ENCODE peak calls at places on chromosomes 16 and 17, in five cellular contexts. M, F, P, U and T are unnamed samples.

GRCh38 chr17:38598536-38598935 is 7.2 kb downstream of the SRCIN1 start:
- DNase-seq in M (peak), F (no peak), P (peak), U (peak), T (peak)

GRCh38 chr17:79400989-79401703 is 209.7 kb downstream of the RBFOX3 start:
- DNase-seq in M (peak), F (peak), P (peak), U (peak), T (peak)

GRCh38 chr16:11051430-11052079 is 107.2 kb downstream of the CLEC16A start:
- DNase-seq in M (no peak), F (peak), P (no peak), U (no peak), T (no peak)

GRCh38 chr17:49523706-49524472 is 28.8 kb downstream of the NGFR start:
- DNase-seq in M (no peak), F (no peak), P (no peak), U (peak), T (peak)

GRCh38 chr17:57762375-57762916 is 17.3 kb upstream of the CCDC182 start:
- DNase-seq in M (no peak), F (no peak), P (no peak), U (no peak), T (no peak)

GRCh38 chr17:57623620-57624019 is 121.5 kb downstream of the CCDC182 start:
- DNase-seq in M (no peak), F (no peak), P (no peak), U (no peak), T (no peak)

GRCh38 chr16:88905563-88905962 is 39.1 kb upstream of the PABPN1L start:
- DNase-seq in M (no peak), F (no peak), P (no peak), U (no peak), T (no peak)

GRCh38 chr17:17391575-17392370 is 85.0 kb upstream of the MED9 start:
- DNase-seq in M (peak), F (no peak), P (no peak), U (no peak), T (no peak)

GRCh38 chr17:7023576-7024401 is 939 bp downstream of the BCL6B start:
- DNase-seq in M (peak), F (peak), P (peak), U (peak), T (peak)

GRCh38 chr17:30950669-30951399 is 20.0 kb upstream of the RNF135 start:
- DNase-seq in M (peak), F (peak), P (no peak), U (peak), T (peak)

GRCh38 chr17:8954339-8954738 is 11.2 kb downstream of the PIK3R5 start:
- DNase-seq in M (peak), F (peak), P (peak), U (peak), T (peak)

GRCh38 chr17:62819511-62820221 is 11.6 kb upstream of the MARCHF10 start:
- DNase-seq in M (peak), F (peak), P (no peak), U (peak), T (peak)

GRCh38 chr17:27631897-27632725 is 1.1 kb downstream of the LGALS9 start:
- DNase-seq in M (peak), F (no peak), P (no peak), U (no peak), T (no peak)

GRCh38 chr16:3998793-3999478 is 117.3 kb downstream of the ADCY9 start:
- DNase-seq in M (no peak), F (no peak), P (no peak), U (no peak), T (no peak)

GRCh38 chr16:81604960-81605383 is 160.4 kb downstream of the CMIP start:
- DNase-seq in M (no peak), F (no peak), P (no peak), U (no peak), T (peak)

GRCh38 chr17:68431661-68432071 is 25.6 kb downstream of the WIPI1 start:
- DNase-seq in M (no peak), F (no peak), P (no peak), U (no peak), T (no peak)

GRCh38 chr16:87702325-87702811 is 63.4 kb downstream of the KLHDC4 start:
- DNase-seq in M (peak), F (no peak), P (no peak), U (no peak), T (no peak)

GRCh38 chr17:74951065-74951464 is 15.4 kb downstream of the OTOP3 start:
- DNase-seq in M (no peak), F (no peak), P (no peak), U (no peak), T (no peak)

GRCh38 chr17:14156689-14157088 is 80.0 kb downstream of the CDRT15 start:
- DNase-seq in M (no peak), F (no peak), P (no peak), U (no peak), T (no peak)

GRCh38 chr17:72569193-72569946 is 448.6 kb downstream of the SOX9 start:
- DNase-seq in M (peak), F (no peak), P (no peak), U (no peak), T (peak)

GRCh38 chr17:36755586-36755985 is 154.2 kb downstream of the MRM1 start:
- DNase-seq in M (peak), F (no peak), P (peak), U (no peak), T (no peak)

GRCh38 chr16:12826559-12826958 is 22.9 kb upstream of the CPPED1 start:
- DNase-seq in M (no peak), F (no peak), P (no peak), U (no peak), T (no peak)

DNA sequence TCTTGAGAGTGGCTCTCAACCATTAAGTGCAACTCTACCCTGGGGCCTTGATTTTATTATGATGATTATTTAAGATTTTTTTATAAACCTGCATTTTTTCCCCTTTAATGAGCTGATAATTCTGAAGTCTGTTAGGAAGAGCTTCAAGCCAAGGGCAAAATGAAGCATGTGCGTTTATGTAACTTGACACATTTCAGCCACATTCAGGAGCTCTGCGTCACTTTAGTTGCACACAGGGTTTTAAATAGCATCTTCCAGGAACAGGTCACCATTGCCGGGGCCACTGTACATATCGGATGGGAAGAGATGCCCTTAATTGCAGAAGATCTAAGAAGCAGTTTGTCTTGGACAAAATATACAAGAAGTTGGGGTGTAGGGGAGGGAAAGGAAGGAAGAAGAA is 89.6 kb downstream of the BMERB1 start:
- DNase-seq in M (no peak), F (no peak), P (no peak), U (no peak), T (no peak)
- TF ChIP-seq EP300 in M (no peak), F (no peak), P (no peak), U (no peak), T (no peak)

DNA sequence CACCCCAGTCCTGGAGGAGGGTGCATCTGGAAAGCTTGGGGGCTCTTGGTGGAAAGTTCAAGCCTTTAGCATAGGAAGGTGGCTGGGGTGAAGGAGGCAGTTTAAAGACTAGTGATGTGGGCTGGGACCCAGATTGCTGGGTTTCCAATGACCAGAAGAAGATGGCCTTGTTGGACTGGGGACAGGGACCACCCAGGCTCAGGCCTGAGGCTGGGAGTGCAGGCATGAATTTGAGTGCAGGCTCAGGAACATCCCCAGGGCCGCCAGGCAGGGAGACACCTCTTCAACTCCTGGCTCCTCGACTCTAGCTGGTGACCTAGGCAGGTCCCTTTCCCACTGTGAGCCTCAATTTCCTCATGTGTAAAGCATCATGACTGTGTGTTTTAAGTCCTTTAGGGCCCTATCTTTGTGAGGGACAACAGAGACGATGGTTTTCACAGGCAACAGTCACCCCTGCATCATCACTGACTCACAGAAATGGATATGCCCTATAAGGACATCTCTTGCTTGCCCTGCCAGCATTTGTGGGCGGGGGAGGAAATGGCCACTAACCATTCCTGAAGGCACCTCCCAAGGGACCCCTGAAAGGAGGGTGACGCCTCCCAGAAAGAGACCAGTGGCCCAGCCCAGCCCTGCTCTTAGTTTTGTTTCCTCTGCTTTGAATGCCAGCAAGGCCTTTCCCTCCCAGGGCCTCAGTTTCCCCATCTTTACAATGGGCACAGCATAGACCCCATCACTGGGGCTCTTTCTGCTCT is 11.1 kb downstream of the NLRC5 start:
- DNase-seq in M (peak), F (peak), P (no peak), U (peak), T (peak)
- TF ChIP-seq POLR2AphosphoS5 in M (no peak), F (no peak), P (no peak), U (peak), T (peak)

GRCh38 chr17:47987240-47987835 is 16.4 kb downstream of the CDK5RAP3 start:
- DNase-seq in M (no peak), F (peak), P (no peak), U (no peak), T (peak)
- TF ChIP-seq CTCF in M (no peak), F (no peak), P (no peak), U (no peak), T (no peak)

GRCh38 chr16:65604771-65605170 is 482.9 kb upstream of the CDH11 start:
- DNase-seq in M (no peak), F (no peak), P (no peak), U (no peak), T (no peak)

GRCh38 chr16:65598626-65599025 is 476.8 kb upstream of the CDH11 start:
- DNase-seq in M (no peak), F (no peak), P (no peak), U (no peak), T (no peak)

GRCh38 chr16:65600046-65600445 is 478.2 kb upstream of the CDH11 start:
- DNase-seq in M (no peak), F (no peak), P (no peak), U (no peak), T (no peak)

GRCh38 chr16:65600629-65601028 is 478.8 kb upstream of the CDH11 start:
- DNase-seq in M (no peak), F (no peak), P (no peak), U (no peak), T (no peak)

GRCh38 chr16:65601781-65602180 is 479.9 kb upstream of the CDH11 start:
- DNase-seq in M (no peak), F (no peak), P (no peak), U (no peak), T (no peak)
- TF ChIP-seq EP300 in M (no peak), F (no peak), P (no peak), U (no peak), T (no peak)

DNA sequence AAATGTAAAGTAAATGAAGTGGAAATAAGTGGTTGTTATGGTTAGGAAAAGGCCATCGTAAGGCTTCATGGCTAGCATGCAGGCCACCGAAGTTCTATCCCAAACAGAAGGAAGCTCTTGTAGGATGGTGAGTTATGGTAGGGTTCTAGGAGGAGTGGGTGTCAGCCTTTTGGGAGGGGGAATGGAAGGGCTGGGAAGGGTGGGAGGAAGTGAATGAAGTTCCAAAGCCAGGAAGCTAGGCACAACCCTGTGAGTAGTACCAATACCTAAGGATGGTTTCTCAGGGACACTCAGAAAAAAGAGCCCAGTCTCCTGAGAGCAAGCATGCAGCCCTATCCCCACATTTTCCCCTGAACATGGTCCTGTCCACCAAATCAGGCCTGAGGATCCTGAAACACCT is 36.3 kb upstream of the CDRT4 start:
- DNase-seq in M (no peak), F (no peak), P (no peak), U (no peak), T (no peak)
- TF ChIP-seq POLR2AphosphoS5 in M (no peak), F (no peak), P (no peak), U (no peak), T (no peak)

GRCh38 chr16:86479419-86479818 is 30.9 kb upstream of the FOXF1 start:
- DNase-seq in M (no peak), F (peak), P (no peak), U (no peak), T (no peak)
- TF ChIP-seq CTCF in M (no peak), F (no peak), P (no peak), U (no peak), T (no peak)

GRCh38 chr16:27080870-27081269 is 14.1 kb downstream of the C16orf82 start:
- DNase-seq in M (no peak), F (no peak), P (no peak), U (no peak), T (no peak)
- TF ChIP-seq EP300 in M (no peak), F (no peak), P (no peak), U (no peak), T (no peak)

GRCh38 chr17:43517161-43517560 is 29.0 kb downstream of the ETV4 start:
- DNase-seq in M (no peak), F (no peak), P (no peak), U (no peak), T (no peak)

GRCh38 chr17:43521389-43521788 is 24.8 kb downstream of the ETV4 start:
- DNase-seq in M (no peak), F (no peak), P (no peak), U (no peak), T (no peak)

GRCh38 chr17:43517615-43518386 is 28.3 kb downstream of the ETV4 start:
- DNase-seq in M (no peak), F (no peak), P (no peak), U (no peak), T (no peak)

GRCh38 chr17:43515641-43516040 is 30.5 kb downstream of the ETV4 start:
- DNase-seq in M (no peak), F (no peak), P (no peak), U (no peak), T (no peak)
- TF ChIP-seq POLR2AphosphoS5 in M (no peak), F (no peak), P (no peak), U (no peak), T (no peak)